ENCODE peak calls at places on chromosomes 4 and X, in four cellular contexts. One of them, this sample, is unnamed.

GRCh38 chrX:110733166-110733565 is 62.5 kb downstream of the CHRDL1 start:
- DNase-seq in HepG2: no peak
- DNase-seq in K562: no peak
- DNase-seq in IMR-90: peak
- DNase-seq in this sample: no peak

GRCh38 chr4:37639551-37640293 is 46.5 kb downstream of the RELL1 start:
- DNase-seq in HepG2: no peak
- DNase-seq in K562: no peak
- DNase-seq in IMR-90: no peak
- DNase-seq in this sample: no peak

GRCh38 chr4:23165669-23166068 is 472.9 kb downstream of the GBA3 start:
- DNase-seq in HepG2: no peak
- DNase-seq in K562: no peak
- DNase-seq in IMR-90: no peak
- DNase-seq in this sample: no peak

GRCh38 chr4:119664168-119664907 is 35.7 kb upstream of the PDE5A start:
- DNase-seq in HepG2: no peak
- DNase-seq in K562: no peak
- DNase-seq in IMR-90: peak
- DNase-seq in this sample: no peak

GRCh38 chr4:62260256-62260655 is 1060.1 kb downstream of the ADGRL3 start:
- DNase-seq in HepG2: no peak
- DNase-seq in K562: no peak
- DNase-seq in IMR-90: no peak
- DNase-seq in this sample: no peak

GRCh38 chr4:94802091-94802490 is 44.3 kb downstream of the BMPR1B start:
- DNase-seq in HepG2: no peak
- DNase-seq in K562: no peak
- DNase-seq in IMR-90: no peak
- DNase-seq in this sample: no peak

GRCh38 chr4:786861-787300 is 39.0 kb downstream of the CPLX1 start:
- DNase-seq in HepG2: no peak
- DNase-seq in K562: no peak
- DNase-seq in IMR-90: no peak
- DNase-seq in this sample: no peak

GRCh38 chrX:114800719-114801118 is 216.7 kb downstream of the IL13RA2 start:
- DNase-seq in HepG2: peak
- DNase-seq in K562: peak
- DNase-seq in IMR-90: peak
- DNase-seq in this sample: peak

GRCh38 chrX:132480581-132481203 is 8.1 kb downstream of the MBNL3 start:
- DNase-seq in HepG2: peak
- DNase-seq in K562: no peak
- DNase-seq in IMR-90: peak
- DNase-seq in this sample: no peak

GRCh38 chr4:14650127-14650526 is 352.2 kb upstream of the CPEB2 start:
- DNase-seq in HepG2: no peak
- DNase-seq in K562: no peak
- DNase-seq in IMR-90: peak
- DNase-seq in this sample: no peak

GRCh38 chrX:4935846-4936245 is 1222.4 kb upstream of the PRKX start:
- DNase-seq in HepG2: no peak
- DNase-seq in K562: no peak
- DNase-seq in IMR-90: no peak
- DNase-seq in this sample: no peak

GRCh38 chr4:68466751-68467150 is 19.5 kb downstream of the TMPRSS11E start:
- DNase-seq in HepG2: no peak
- DNase-seq in K562: no peak
- DNase-seq in IMR-90: no peak
- DNase-seq in this sample: no peak

GRCh38 chrX:105618393-105619101 is 203.8 kb upstream of the NRK start:
- DNase-seq in HepG2: peak
- DNase-seq in K562: no peak
- DNase-seq in IMR-90: no peak
- DNase-seq in this sample: no peak

GRCh38 chrX:41923925-41924693 is 755 bp upstream of the CASK start:
- DNase-seq in HepG2: no peak
- DNase-seq in K562: no peak
- DNase-seq in IMR-90: peak
- DNase-seq in this sample: peak

GRCh38 chrX:41921492-41922124 is 1.7 kb downstream of the CASK start:
- DNase-seq in HepG2: peak
- DNase-seq in K562: no peak
- DNase-seq in IMR-90: peak
- DNase-seq in this sample: no peak

GRCh38 chrX:41922125-41922521 is 1.2 kb downstream of the CASK start:
- DNase-seq in HepG2: no peak
- DNase-seq in K562: no peak
- DNase-seq in IMR-90: peak
- DNase-seq in this sample: no peak

GRCh38 chrX:41923257-41923924 is at the start of gene CASK:
- DNase-seq in HepG2: peak
- DNase-seq in K562: peak
- DNase-seq in IMR-90: peak
- DNase-seq in this sample: peak

DNA sequence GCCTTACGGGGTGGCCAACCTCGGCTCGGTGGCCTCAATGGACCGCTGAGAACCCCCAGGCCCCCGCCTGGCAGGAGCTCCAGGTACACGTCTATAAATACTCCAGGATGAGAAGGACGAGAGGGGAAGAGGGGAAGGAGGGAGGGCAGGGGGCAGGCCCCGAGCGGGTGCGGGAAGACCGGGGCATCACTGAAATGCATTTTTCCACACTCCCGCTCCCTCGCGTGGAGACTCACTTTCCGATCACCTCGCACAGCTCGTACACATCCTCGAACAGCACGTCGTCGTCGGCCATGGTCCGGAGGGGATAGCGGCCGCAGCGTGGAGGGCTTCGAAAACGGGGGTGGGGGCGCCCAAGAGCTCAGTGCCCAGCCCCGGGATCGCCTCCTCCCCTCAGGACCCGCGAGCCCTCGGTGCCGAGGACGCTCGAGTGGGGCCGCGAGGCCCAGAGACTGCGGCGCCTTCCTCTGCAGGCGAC is 621 bp downstream of the CASK start:
- DNase-seq in HepG2: no peak
- DNase-seq in K562: no peak
- DNase-seq in IMR-90: no peak
- DNase-seq in this sample: peak
- TF ChIP-seq MAZ in HepG2: no peak
- TF ChIP-seq MAZ in K562: no peak
- TF ChIP-seq MAZ in IMR-90: no peak
- TF ChIP-seq MAZ in this sample: no peak

GRCh38 chr4:124708517-124709300 is 3.8 kb downstream of the ANKRD50 start:
- DNase-seq in HepG2: no peak
- DNase-seq in K562: no peak
- DNase-seq in IMR-90: peak
- DNase-seq in this sample: no peak
- TF ChIP-seq MAZ in HepG2: no peak
- TF ChIP-seq MAZ in K562: no peak
- TF ChIP-seq MAZ in IMR-90: no peak
- TF ChIP-seq MAZ in this sample: no peak

GRCh38 chr4:20916106-20916505 is 215.8 kb downstream of the PACRGL start:
- DNase-seq in HepG2: no peak
- DNase-seq in K562: no peak
- DNase-seq in IMR-90: no peak
- DNase-seq in this sample: no peak
- TF ChIP-seq MAZ in HepG2: no peak
- TF ChIP-seq MAZ in K562: no peak
- TF ChIP-seq MAZ in IMR-90: no peak
- TF ChIP-seq MAZ in this sample: no peak

GRCh38 chrX:76987381-76987780 is 459.8 kb upstream of the FGF16 start:
- DNase-seq in HepG2: no peak
- DNase-seq in K562: no peak
- DNase-seq in IMR-90: no peak
- DNase-seq in this sample: no peak
- TF ChIP-seq MAZ in HepG2: no peak
- TF ChIP-seq MAZ in K562: no peak
- TF ChIP-seq MAZ in IMR-90: no peak
- TF ChIP-seq MAZ in this sample: no peak

DNA sequence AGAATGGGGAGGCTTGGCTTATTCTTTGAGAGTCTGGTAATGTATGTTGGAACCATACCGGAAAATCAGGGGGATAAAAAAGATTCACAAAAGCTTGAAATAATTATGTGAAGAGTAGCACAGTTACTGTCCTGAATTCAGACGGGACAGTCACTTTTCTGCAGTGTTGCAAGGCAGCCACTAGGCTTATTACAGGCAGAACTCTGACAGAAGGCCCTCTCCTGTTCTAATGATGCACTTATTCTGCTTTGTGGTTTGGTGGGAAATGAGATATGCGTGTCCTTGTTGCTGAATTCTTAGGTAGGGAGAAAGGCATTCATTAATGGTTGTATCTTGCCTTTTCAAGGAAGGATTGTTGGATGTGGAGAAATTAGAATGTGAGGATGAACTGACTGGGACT is 37.2 kb downstream of the GUCY1B1 start:
- DNase-seq in HepG2: peak
- DNase-seq in K562: no peak
- DNase-seq in IMR-90: peak
- DNase-seq in this sample: peak
- TF ChIP-seq MAZ in HepG2: no peak
- TF ChIP-seq MAZ in K562: no peak
- TF ChIP-seq MAZ in IMR-90: no peak
- TF ChIP-seq MAZ in this sample: no peak

This sample was measured in A549.